ENCODE peak calls at places on chromosomes 3 and 15, in eight cellular contexts. One of them, this sample, is unnamed.

GRCh38 chr3:99640214-99640851 is 1.9 kb downstream of the COL8A1 start:
- DNase-seq in uterus: no peak
- DNase-seq in neural progenitor cell: no peak
- DNase-seq in testis: no peak
- DNase-seq in dorsolateral prefrontal cortex: no peak
- DNase-seq in transverse colon: no peak
- DNase-seq in endodermal cell: no peak
- DNase-seq in right atrium auricular region: no peak
- DNase-seq in this sample: no peak

GRCh38 chr15:57647791-57648130 is 56.1 kb downstream of the MYZAP start:
- DNase-seq in dorsolateral prefrontal cortex: no peak
- DNase-seq in endodermal cell: no peak
- DNase-seq in uterus: no peak
- DNase-seq in neural progenitor cell: no peak
- DNase-seq in transverse colon: no peak
- DNase-seq in testis: peak; percentile 32
- DNase-seq in right atrium auricular region: no peak
- DNase-seq in this sample: no peak

GRCh38 chr3:46875560-46875959 is 2.0 kb upstream of the PTH1R start:
- DNase-seq in uterus: no peak
- DNase-seq in transverse colon: no peak
- DNase-seq in endodermal cell: no peak
- DNase-seq in neural progenitor cell: no peak
- DNase-seq in dorsolateral prefrontal cortex: no peak
- DNase-seq in right atrium auricular region: no peak
- DNase-seq in testis: no peak
- DNase-seq in this sample: no peak

GRCh38 chr3:41893977-41894376 is 67.9 kb downstream of the ULK4 start:
- DNase-seq in right atrium auricular region: no peak
- DNase-seq in endodermal cell: no peak
- DNase-seq in uterus: peak; percentile 37
- DNase-seq in transverse colon: no peak
- DNase-seq in testis: peak; percentile 28
- DNase-seq in dorsolateral prefrontal cortex: no peak
- DNase-seq in neural progenitor cell: peak; percentile 42
- DNase-seq in this sample: no peak

GRCh38 chr15:48447657-48448056 is 116.4 kb downstream of the DUT start:
- DNase-seq in dorsolateral prefrontal cortex: no peak
- DNase-seq in testis: no peak
- DNase-seq in uterus: no peak
- DNase-seq in neural progenitor cell: no peak
- DNase-seq in right atrium auricular region: no peak
- DNase-seq in endodermal cell: no peak
- DNase-seq in transverse colon: no peak
- DNase-seq in this sample: no peak

GRCh38 chr3:99911433-99911832 is 93.8 kb downstream of the CMSS1 start:
- DNase-seq in right atrium auricular region: no peak
- DNase-seq in testis: no peak
- DNase-seq in uterus: no peak
- DNase-seq in endodermal cell: no peak
- DNase-seq in transverse colon: no peak
- DNase-seq in neural progenitor cell: peak; percentile 34
- DNase-seq in dorsolateral prefrontal cortex: no peak
- DNase-seq in this sample: no peak

GRCh38 chr3:66253790-66254620 is 33.2 kb downstream of the SLC25A26 start:
- DNase-seq in testis: no peak
- DNase-seq in endodermal cell: no peak
- DNase-seq in dorsolateral prefrontal cortex: no peak
- DNase-seq in transverse colon: no peak
- DNase-seq in right atrium auricular region: no peak
- DNase-seq in neural progenitor cell: peak; percentile 12
- DNase-seq in uterus: no peak
- DNase-seq in this sample: no peak

GRCh38 chr3:9397911-9398714 is 698 bp downstream of the SETD5 start:
- DNase-seq in uterus: peak; percentile 60
- DNase-seq in endodermal cell: peak; percentile 80
- DNase-seq in dorsolateral prefrontal cortex: peak; percentile 35
- DNase-seq in right atrium auricular region: peak; percentile 61
- DNase-seq in neural progenitor cell: peak; percentile 57
- DNase-seq in testis: peak; percentile 53
- DNase-seq in transverse colon: peak; percentile 56
- DNase-seq in this sample: peak; percentile 80

GRCh38 chr3:17125738-17126137 is 241.0 kb downstream of the PLCL2 start:
- DNase-seq in transverse colon: no peak
- DNase-seq in uterus: no peak
- DNase-seq in right atrium auricular region: no peak
- DNase-seq in dorsolateral prefrontal cortex: no peak
- DNase-seq in testis: no peak
- DNase-seq in neural progenitor cell: no peak
- DNase-seq in endodermal cell: no peak
- DNase-seq in this sample: no peak

GRCh38 chr3:105865016-105865623 is 3.7 kb downstream of the CBLB start:
- DNase-seq in endodermal cell: no peak
- DNase-seq in testis: no peak
- DNase-seq in neural progenitor cell: no peak
- DNase-seq in uterus: no peak
- DNase-seq in dorsolateral prefrontal cortex: no peak
- DNase-seq in transverse colon: no peak
- DNase-seq in right atrium auricular region: no peak
- DNase-seq in this sample: no peak

GRCh38 chr3:23272820-23273219 is 69.7 kb downstream of the UBE2E2 start:
- DNase-seq in dorsolateral prefrontal cortex: no peak
- DNase-seq in uterus: no peak
- DNase-seq in right atrium auricular region: no peak
- DNase-seq in transverse colon: no peak
- DNase-seq in neural progenitor cell: no peak
- DNase-seq in endodermal cell: no peak
- DNase-seq in testis: no peak
- DNase-seq in this sample: no peak

GRCh38 chr15:30885814-30886213 is 17.9 kb upstream of the FAN1 start:
- DNase-seq in dorsolateral prefrontal cortex: no peak
- DNase-seq in uterus: no peak
- DNase-seq in right atrium auricular region: no peak
- DNase-seq in transverse colon: no peak
- DNase-seq in neural progenitor cell: peak; percentile 60
- DNase-seq in endodermal cell: peak; percentile 88
- DNase-seq in testis: no peak
- DNase-seq in this sample: no peak

GRCh38 chr3:127761101-127761802 is 61.1 kb downstream of the MGLL start:
- DNase-seq in uterus: no peak
- DNase-seq in neural progenitor cell: no peak
- DNase-seq in dorsolateral prefrontal cortex: peak; percentile 53
- DNase-seq in testis: no peak
- DNase-seq in transverse colon: peak; percentile 36
- DNase-seq in right atrium auricular region: no peak
- DNase-seq in endodermal cell: no peak
- DNase-seq in this sample: no peak

GRCh38 chr3:178646205-178646604 is 110.0 kb downstream of the KCNMB2 start:
- DNase-seq in dorsolateral prefrontal cortex: no peak
- DNase-seq in transverse colon: no peak
- DNase-seq in right atrium auricular region: no peak
- DNase-seq in neural progenitor cell: no peak
- DNase-seq in testis: no peak
- DNase-seq in endodermal cell: no peak
- DNase-seq in uterus: no peak
- DNase-seq in this sample: no peak

GRCh38 chr3:123758081-123758564 is 126.0 kb downstream of the MYLK start:
- DNase-seq in endodermal cell: no peak
- DNase-seq in right atrium auricular region: no peak
- DNase-seq in dorsolateral prefrontal cortex: no peak
- DNase-seq in neural progenitor cell: peak; percentile 33
- DNase-seq in transverse colon: no peak
- DNase-seq in uterus: no peak
- DNase-seq in testis: no peak
- DNase-seq in this sample: no peak

GRCh38 chr3:171181907-171182690 is 155.6 kb upstream of the SLC2A2 start:
- DNase-seq in transverse colon: no peak
- DNase-seq in endodermal cell: no peak
- DNase-seq in testis: no peak
- DNase-seq in neural progenitor cell: no peak
- DNase-seq in uterus: no peak
- DNase-seq in dorsolateral prefrontal cortex: no peak
- DNase-seq in right atrium auricular region: no peak
- DNase-seq in this sample: no peak

GRCh38 chr3:49329201-49329600 is 10.7 kb downstream of the USP4 start:
- DNase-seq in right atrium auricular region: no peak
- DNase-seq in testis: no peak
- DNase-seq in endodermal cell: no peak
- DNase-seq in uterus: no peak
- DNase-seq in neural progenitor cell: no peak
- DNase-seq in transverse colon: no peak
- DNase-seq in dorsolateral prefrontal cortex: no peak
- DNase-seq in this sample: no peak

GRCh38 chr3:49324768-49325167 is 15.1 kb downstream of the USP4 start:
- DNase-seq in neural progenitor cell: no peak
- DNase-seq in dorsolateral prefrontal cortex: no peak
- DNase-seq in endodermal cell: no peak
- DNase-seq in uterus: no peak
- DNase-seq in transverse colon: no peak
- DNase-seq in right atrium auricular region: no peak
- DNase-seq in testis: no peak
- DNase-seq in this sample: no peak

GRCh38 chr3:49333091-49333490 is 6.8 kb downstream of the USP4 start:
- DNase-seq in transverse colon: no peak
- DNase-seq in endodermal cell: no peak
- DNase-seq in neural progenitor cell: no peak
- DNase-seq in uterus: no peak
- DNase-seq in dorsolateral prefrontal cortex: no peak
- DNase-seq in testis: no peak
- DNase-seq in right atrium auricular region: no peak
- DNase-seq in this sample: no peak

DNA sequence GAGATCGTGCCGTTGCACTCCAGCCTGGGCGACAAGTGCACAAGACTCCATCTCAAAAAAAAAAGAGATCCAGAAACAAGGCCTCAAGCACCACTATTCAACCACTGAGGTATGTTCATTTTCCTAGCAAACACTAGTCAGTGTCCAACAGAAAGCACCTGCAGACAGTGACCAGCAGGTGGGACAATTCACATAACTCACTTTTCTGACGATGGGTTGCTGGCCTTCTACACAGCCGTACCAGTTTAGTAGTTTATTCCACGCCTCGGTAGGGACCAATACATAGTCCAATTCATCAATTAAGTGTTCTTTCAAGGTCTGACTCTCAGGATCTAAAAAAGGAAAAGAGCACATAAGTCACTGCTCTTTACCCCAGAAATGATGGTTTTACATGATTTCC is 12.4 kb downstream of the USP4 start:
- DNase-seq in uterus: no peak
- DNase-seq in right atrium auricular region: no peak
- DNase-seq in neural progenitor cell: peak; percentile 16
- DNase-seq in endodermal cell: no peak
- DNase-seq in testis: no peak
- DNase-seq in dorsolateral prefrontal cortex: no peak
- DNase-seq in transverse colon: no peak
- DNase-seq in this sample: no peak
- H3K27ac ChIP-seq in uterus: no peak overlapping the region
- H3K27ac ChIP-seq in right atrium auricular region: no peak overlapping the region
- H3K27ac ChIP-seq in neural progenitor cell: no peak overlapping the region
- H3K27ac ChIP-seq in endodermal cell: no peak overlapping the region
- H3K27ac ChIP-seq in testis: no peak overlapping the region
- H3K27ac ChIP-seq in dorsolateral prefrontal cortex: no peak overlapping the region
- H3K27ac ChIP-seq in transverse colon: no peak overlapping the region
- H3K27ac ChIP-seq in this sample: no peak overlapping the region

GRCh38 chr3:197222816-197223419 is 75.5 kb downstream of the DLG1 start:
- DNase-seq in dorsolateral prefrontal cortex: no peak
- DNase-seq in neural progenitor cell: no peak
- DNase-seq in uterus: no peak
- DNase-seq in endodermal cell: no peak
- DNase-seq in right atrium auricular region: no peak
- DNase-seq in testis: no peak
- DNase-seq in transverse colon: no peak
- DNase-seq in this sample: no peak

GRCh38 chr3:197227780-197228574 is 70.4 kb downstream of the DLG1 start:
- DNase-seq in uterus: no peak
- DNase-seq in transverse colon: no peak
- DNase-seq in endodermal cell: no peak
- DNase-seq in right atrium auricular region: no peak
- DNase-seq in dorsolateral prefrontal cortex: no peak
- DNase-seq in neural progenitor cell: no peak
- DNase-seq in testis: no peak
- DNase-seq in this sample: no peak

GRCh38 chr3:197224034-197224444 is 74.4 kb downstream of the DLG1 start:
- DNase-seq in dorsolateral prefrontal cortex: no peak
- DNase-seq in right atrium auricular region: no peak
- DNase-seq in uterus: no peak
- DNase-seq in neural progenitor cell: peak; percentile 71
- DNase-seq in testis: no peak
- DNase-seq in transverse colon: no peak
- DNase-seq in endodermal cell: no peak
- DNase-seq in this sample: no peak

GRCh38 chr3:197226179-197226578 is 72.2 kb downstream of the DLG1 start:
- DNase-seq in testis: peak; percentile 58
- DNase-seq in neural progenitor cell: peak; percentile 33
- DNase-seq in dorsolateral prefrontal cortex: no peak
- DNase-seq in right atrium auricular region: no peak
- DNase-seq in uterus: no peak
- DNase-seq in endodermal cell: no peak
- DNase-seq in transverse colon: no peak
- DNase-seq in this sample: no peak

GRCh38 chr3:197225579-197225978 is 72.8 kb downstream of the DLG1 start:
- DNase-seq in testis: no peak
- DNase-seq in endodermal cell: no peak
- DNase-seq in right atrium auricular region: no peak
- DNase-seq in uterus: no peak
- DNase-seq in dorsolateral prefrontal cortex: no peak
- DNase-seq in neural progenitor cell: no peak
- DNase-seq in transverse colon: no peak
- DNase-seq in this sample: no peak
- H3K27ac ChIP-seq in testis: no peak overlapping the region
- H3K27ac ChIP-seq in endodermal cell: no peak overlapping the region
- H3K27ac ChIP-seq in right atrium auricular region: no peak overlapping the region
- H3K27ac ChIP-seq in uterus: no peak overlapping the region
- H3K27ac ChIP-seq in dorsolateral prefrontal cortex: peak overlapping the region; percentile 44
- H3K27ac ChIP-seq in neural progenitor cell: no peak overlapping the region
- H3K27ac ChIP-seq in transverse colon: no peak overlapping the region
- H3K27ac ChIP-seq in this sample: no peak overlapping the region

GRCh38 chr15:99443768-99444446 is 121.9 kb upstream of the MEF2A start:
- DNase-seq in transverse colon: no peak
- DNase-seq in uterus: no peak
- DNase-seq in dorsolateral prefrontal cortex: peak; percentile 8
- DNase-seq in endodermal cell: no peak
- DNase-seq in right atrium auricular region: peak; percentile 55
- DNase-seq in testis: peak; percentile 7
- DNase-seq in neural progenitor cell: no peak
- DNase-seq in this sample: peak; percentile 77
- H3K27ac ChIP-seq in transverse colon: peak overlapping the region; percentile 1
- H3K27ac ChIP-seq in uterus: peak overlapping the region; percentile 79
- H3K27ac ChIP-seq in dorsolateral prefrontal cortex: no peak overlapping the region
- H3K27ac ChIP-seq in endodermal cell: no peak overlapping the region
- H3K27ac ChIP-seq in right atrium auricular region: peak overlapping the region; percentile 70
- H3K27ac ChIP-seq in testis: no peak overlapping the region
- H3K27ac ChIP-seq in neural progenitor cell: no peak overlapping the region
- H3K27ac ChIP-seq in this sample: peak overlapping the region; percentile 54

DNA sequence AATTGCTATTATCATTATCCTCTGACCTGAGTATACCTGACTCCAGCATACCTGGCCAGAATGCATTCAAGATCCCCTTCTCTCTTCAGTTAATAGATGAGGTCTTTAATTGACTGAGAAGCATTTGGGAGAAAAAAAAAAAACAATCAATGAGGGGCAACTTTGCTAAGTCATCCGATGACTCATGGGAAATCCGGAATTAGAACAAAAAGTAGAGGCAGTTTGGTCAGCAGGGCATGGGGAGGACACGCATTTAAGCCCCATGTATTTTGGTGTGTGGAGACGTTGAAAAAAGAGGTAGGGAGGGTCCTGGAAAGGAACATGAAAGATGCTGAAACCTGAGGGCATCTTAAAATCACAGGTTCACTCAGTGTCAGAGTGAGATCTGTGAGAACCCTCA is 256.2 kb downstream of the RORA start:
- DNase-seq in transverse colon: no peak
- DNase-seq in neural progenitor cell: no peak
- DNase-seq in endodermal cell: no peak
- DNase-seq in dorsolateral prefrontal cortex: no peak
- DNase-seq in right atrium auricular region: no peak
- DNase-seq in uterus: no peak
- DNase-seq in testis: no peak
- DNase-seq in this sample: no peak
- H3K27ac ChIP-seq in transverse colon: no peak overlapping the region
- H3K27ac ChIP-seq in neural progenitor cell: no peak overlapping the region
- H3K27ac ChIP-seq in endodermal cell: no peak overlapping the region
- H3K27ac ChIP-seq in dorsolateral prefrontal cortex: no peak overlapping the region
- H3K27ac ChIP-seq in right atrium auricular region: no peak overlapping the region
- H3K27ac ChIP-seq in uterus: no peak overlapping the region
- H3K27ac ChIP-seq in testis: no peak overlapping the region
- H3K27ac ChIP-seq in this sample: no peak overlapping the region

This sample was measured in coronary artery.